ENCODE peak calls at places on chromosomes 1 and 21, in six cellular contexts. M, W, S, A, X and N are unnamed samples.

GRCh38 chr1:21896026-21896425 is 41.1 kb downstream of the HSPG2 start:
- DNase-seq in M (no peak), X (no peak), S (no peak), W (no peak), A (no peak), N (no peak)

GRCh38 chr21:46354518-46354917 is 30.6 kb downstream of the PCNT start:
- DNase-seq in M (no peak), X (no peak), S (no peak), W (no peak), A (no peak), N (no peak)

GRCh38 chr21:41369915-41370839 is 8.3 kb downstream of the MX2 start:
- DNase-seq in S (no peak), A (peak), M (no peak), X (no peak), W (no peak), N (no peak)

GRCh38 chr21:45287438-45288391 is at the start of gene POFUT2:
- DNase-seq in A (peak), M (peak), X (peak), S (peak), W (no peak), N (peak)

GRCh38 chr1:214439352-214440119 is 111.9 kb downstream of the PTPN14 start:
- DNase-seq in W (no peak), M (peak), X (peak), S (peak), A (no peak), N (peak)

GRCh38 chr1:157272264-157272663 is 134.1 kb upstream of the ETV3 start:
- DNase-seq in M (no peak), S (no peak), X (no peak), A (no peak), W (no peak), N (no peak)

GRCh38 chr1:115781343-115781742 is 12.8 kb upstream of the CASQ2 start:
- DNase-seq in A (no peak), X (no peak), M (no peak), W (peak), S (peak), N (peak)

GRCh38 chr1:77473690-77474089 is 191.9 kb downstream of the AK5 start:
- DNase-seq in M (no peak), W (peak), S (peak), X (peak), A (no peak), N (peak)

GRCh38 chr1:219185486-219186117 is 11.9 kb downstream of the LYPLAL1 start:
- DNase-seq in M (no peak), W (no peak), X (no peak), A (no peak), S (peak), N (peak)

GRCh38 chr1:51663721-51664120 is 46.8 kb downstream of the OSBPL9 start:
- DNase-seq in A (no peak), X (no peak), M (no peak), S (no peak), W (no peak), N (no peak)

GRCh38 chr1:209769956-209770355 is 14.1 kb downstream of the TRAF3IP3 start:
- DNase-seq in X (no peak), A (no peak), M (no peak), S (peak), W (no peak), N (no peak)

GRCh38 chr1:61226791-61227567 is 144.6 kb downstream of the NFIA start:
- DNase-seq in X (no peak), S (no peak), W (no peak), M (no peak), A (no peak), N (peak)

DNA sequence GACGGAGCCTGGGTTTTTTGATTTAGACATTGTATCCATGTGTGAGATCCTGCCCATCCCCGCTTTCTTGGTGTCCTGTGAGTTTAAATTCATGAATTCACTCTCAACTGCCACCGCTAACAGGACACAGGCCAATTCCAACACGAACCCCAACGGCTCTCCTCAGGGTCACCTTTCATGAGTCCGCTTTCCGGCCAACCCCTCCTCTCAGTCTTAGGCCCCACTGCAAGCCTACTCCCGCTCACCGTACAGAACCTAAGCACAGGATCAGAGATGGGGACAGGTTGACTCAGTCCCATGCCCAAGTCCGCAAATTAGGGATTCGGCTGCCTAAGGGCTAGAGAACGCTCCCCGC is 235 bp upstream of the SCP2 start:
- DNase-seq in A (no peak), W (no peak), M (no peak), X (no peak), S (no peak), N (no peak)
- H3K4me3 ChIP-seq in A (peak), W (peak), M (peak), X (peak), S (peak), N (peak)

DNA sequence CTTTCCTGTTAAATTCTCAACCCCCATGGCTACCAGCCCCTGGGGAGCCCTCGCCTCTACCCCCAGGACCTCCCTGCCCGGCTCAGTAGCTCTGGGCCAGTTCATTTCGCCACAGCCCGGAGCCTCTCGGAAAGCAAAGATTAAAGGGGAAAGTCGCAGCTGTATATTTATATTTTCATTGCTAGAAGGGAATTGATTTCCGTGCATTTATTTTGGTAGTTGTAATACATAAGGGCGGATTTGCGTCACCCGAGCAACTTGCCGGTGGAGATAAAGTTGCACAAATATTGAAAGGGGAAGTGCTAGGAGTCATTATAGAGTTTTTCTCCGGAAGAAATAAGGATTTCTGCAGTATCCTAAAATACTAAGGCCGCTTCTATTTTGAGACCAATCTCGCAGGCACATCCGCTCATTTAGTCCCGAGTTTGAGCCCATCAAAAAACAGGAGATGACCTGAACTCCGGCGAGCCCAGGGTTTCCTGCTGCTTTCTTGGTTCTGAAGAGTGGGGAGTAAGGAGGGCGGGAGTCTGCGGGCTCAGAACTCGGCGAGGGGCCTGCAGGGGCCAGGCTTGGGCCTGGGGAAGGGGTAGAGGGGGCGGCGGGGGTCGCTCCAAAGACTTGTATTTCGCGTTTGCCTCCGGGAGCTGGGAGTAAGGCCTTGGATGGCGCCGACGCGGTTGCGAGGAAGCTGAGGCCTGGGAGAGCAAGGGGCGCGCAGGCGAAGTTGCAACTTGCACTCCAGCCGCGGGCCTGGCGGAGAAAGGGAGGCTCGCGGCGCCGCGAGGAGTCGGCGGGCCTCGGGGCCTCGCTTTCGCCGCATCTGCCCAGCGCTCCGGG is 2.5 kb upstream of the HLX start:
- DNase-seq in S (no peak), X (no peak), W (no peak), A (no peak), M (peak), N (no peak)
- H3K4me3 ChIP-seq in S (no peak), X (no peak), W (no peak), A (peak), M (peak), N (no peak)

GRCh38 chr1:230081751-230082150 is 14.7 kb downstream of the GALNT2 start:
- DNase-seq in M (no peak), A (no peak), X (no peak), S (no peak), W (no peak), N (no peak)

GRCh38 chr1:230077011-230077410 is 10.0 kb downstream of the GALNT2 start:
- DNase-seq in A (no peak), S (no peak), X (no peak), M (no peak), W (no peak), N (no peak)

GRCh38 chr1:230077436-230078221 is 10.6 kb downstream of the GALNT2 start:
- DNase-seq in W (no peak), S (no peak), X (peak), A (no peak), M (no peak), N (peak)

GRCh38 chr1:230080834-230081233 is 13.8 kb downstream of the GALNT2 start:
- DNase-seq in X (no peak), M (no peak), S (no peak), A (peak), W (no peak), N (no peak)

DNA sequence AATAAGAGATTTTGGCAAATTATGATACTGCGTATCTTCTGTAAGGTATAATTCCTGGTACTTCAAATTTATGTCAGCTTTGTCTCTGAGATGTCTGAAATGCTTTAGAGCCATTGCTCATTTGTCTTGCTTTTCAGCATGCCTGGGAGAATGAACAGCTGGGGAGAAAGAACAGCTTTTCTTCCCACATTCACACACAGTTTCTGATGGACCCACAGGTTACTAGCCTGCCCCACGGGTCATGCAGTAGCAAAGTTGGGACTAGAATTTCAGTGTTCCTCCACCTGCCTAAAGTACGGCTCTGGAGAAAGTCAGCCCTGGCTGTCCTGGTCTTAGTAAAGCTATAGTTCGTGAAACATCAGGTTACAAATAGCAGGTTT is 12.2 kb downstream of the GALNT2 start:
- DNase-seq in W (no peak), M (no peak), S (no peak), A (no peak), X (no peak), N (no peak)
- H3K4me3 ChIP-seq in W (no peak), M (no peak), S (no peak), A (no peak), X (no peak), N (no peak)

GRCh38 chr1:153611356-153611755 is 1.6 kb downstream of the S100A16 start:
- DNase-seq in A (no peak), S (no peak), X (no peak), M (no peak), W (no peak), N (peak)
- H3K4me3 ChIP-seq in A (peak), S (peak), X (peak), M (peak), W (peak), N (peak)